ENCODE peak calls at places on chromosomes 3 and 15, in ten cellular contexts. One of them, this sample, is unnamed.

GRCh38 chr3:150022406-150023238 is 51.9 kb upstream of the PFN2 start:
- DNase-seq in mucosa of descending colon: peak
- DNase-seq in NCI-H524: no peak
- DNase-seq in endothelial cell: no peak
- DNase-seq in EH: peak
- DNase-seq in COR-L47: no peak
- DNase-seq in caudate nucleus: no peak
- DNase-seq in activated naive CD8-positive, alpha-beta T cell treated with anti-CD3 and anti-CD28 coated beads, Interleukin-2, amount 10 ng/mL, durations not matched to agents 7 days and 5 days: no peak
- DNase-seq in body of pancreas: no peak
- DNase-seq in GM10248: no peak
- DNase-seq in this sample: no peak

GRCh38 chr3:17431004-17431403 is 311.4 kb downstream of the TBC1D5 start:
- DNase-seq in GM10248: peak
- DNase-seq in activated naive CD8-positive, alpha-beta T cell treated with anti-CD3 and anti-CD28 coated beads, Interleukin-2, amount 10 ng/mL, durations not matched to agents 7 days and 5 days: no peak
- DNase-seq in NCI-H524: no peak
- DNase-seq in endothelial cell: no peak
- DNase-seq in body of pancreas: no peak
- DNase-seq in caudate nucleus: no peak
- DNase-seq in EH: peak
- DNase-seq in COR-L47: no peak
- DNase-seq in mucosa of descending colon: no peak
- DNase-seq in this sample: no peak

GRCh38 chr3:25820372-25820771 is 30.5 kb downstream of the OXSM start:
- DNase-seq in EH: peak
- DNase-seq in NCI-H524: no peak
- DNase-seq in GM10248: no peak
- DNase-seq in body of pancreas: peak
- DNase-seq in COR-L47: no peak
- DNase-seq in mucosa of descending colon: no peak
- DNase-seq in activated naive CD8-positive, alpha-beta T cell treated with anti-CD3 and anti-CD28 coated beads, Interleukin-2, amount 10 ng/mL, durations not matched to agents 7 days and 5 days: no peak
- DNase-seq in caudate nucleus: no peak
- DNase-seq in endothelial cell: no peak
- DNase-seq in this sample: no peak

GRCh38 chr3:64382171-64382570 is 156.9 kb upstream of the PRICKLE2 start:
- DNase-seq in GM10248: no peak
- DNase-seq in body of pancreas: no peak
- DNase-seq in activated naive CD8-positive, alpha-beta T cell treated with anti-CD3 and anti-CD28 coated beads, Interleukin-2, amount 10 ng/mL, durations not matched to agents 7 days and 5 days: no peak
- DNase-seq in caudate nucleus: no peak
- DNase-seq in COR-L47: no peak
- DNase-seq in NCI-H524: no peak
- DNase-seq in EH: peak
- DNase-seq in endothelial cell: no peak
- DNase-seq in mucosa of descending colon: no peak
- DNase-seq in this sample: no peak

GRCh38 chr15:79970921-79971434 is at the start of gene BCL2A1:
- DNase-seq in caudate nucleus: no peak
- DNase-seq in mucosa of descending colon: no peak
- DNase-seq in EH: peak
- DNase-seq in body of pancreas: peak
- DNase-seq in endothelial cell: no peak
- DNase-seq in COR-L47: no peak
- DNase-seq in activated naive CD8-positive, alpha-beta T cell treated with anti-CD3 and anti-CD28 coated beads, Interleukin-2, amount 10 ng/mL, durations not matched to agents 7 days and 5 days: peak
- DNase-seq in NCI-H524: no peak
- DNase-seq in GM10248: peak
- DNase-seq in this sample: peak

GRCh38 chr3:135889417-135889816 is 76.1 kb upstream of the PPP2R3A start:
- DNase-seq in EH: no peak
- DNase-seq in COR-L47: no peak
- DNase-seq in endothelial cell: no peak
- DNase-seq in activated naive CD8-positive, alpha-beta T cell treated with anti-CD3 and anti-CD28 coated beads, Interleukin-2, amount 10 ng/mL, durations not matched to agents 7 days and 5 days: no peak
- DNase-seq in mucosa of descending colon: no peak
- DNase-seq in NCI-H524: no peak
- DNase-seq in GM10248: no peak
- DNase-seq in body of pancreas: no peak
- DNase-seq in caudate nucleus: no peak
- DNase-seq in this sample: no peak

GRCh38 chr3:12175137-12175593 is 16.5 kb upstream of the TIMP4 start:
- DNase-seq in activated naive CD8-positive, alpha-beta T cell treated with anti-CD3 and anti-CD28 coated beads, Interleukin-2, amount 10 ng/mL, durations not matched to agents 7 days and 5 days: no peak
- DNase-seq in body of pancreas: no peak
- DNase-seq in COR-L47: no peak
- DNase-seq in mucosa of descending colon: no peak
- DNase-seq in caudate nucleus: no peak
- DNase-seq in GM10248: no peak
- DNase-seq in NCI-H524: no peak
- DNase-seq in endothelial cell: no peak
- DNase-seq in EH: peak
- DNase-seq in this sample: no peak

GRCh38 chr15:58551764-58552504 is 120.1 kb downstream of the LIPC start:
- DNase-seq in activated naive CD8-positive, alpha-beta T cell treated with anti-CD3 and anti-CD28 coated beads, Interleukin-2, amount 10 ng/mL, durations not matched to agents 7 days and 5 days: no peak
- DNase-seq in COR-L47: no peak
- DNase-seq in body of pancreas: peak
- DNase-seq in EH: peak
- DNase-seq in GM10248: no peak
- DNase-seq in caudate nucleus: no peak
- DNase-seq in mucosa of descending colon: peak
- DNase-seq in endothelial cell: no peak
- DNase-seq in NCI-H524: no peak
- DNase-seq in this sample: peak

GRCh38 chr3:123310186-123310585 is 108.4 kb downstream of the SEC22A start:
- DNase-seq in COR-L47: no peak
- DNase-seq in activated naive CD8-positive, alpha-beta T cell treated with anti-CD3 and anti-CD28 coated beads, Interleukin-2, amount 10 ng/mL, durations not matched to agents 7 days and 5 days: no peak
- DNase-seq in NCI-H524: no peak
- DNase-seq in EH: no peak
- DNase-seq in endothelial cell: no peak
- DNase-seq in body of pancreas: no peak
- DNase-seq in GM10248: no peak
- DNase-seq in caudate nucleus: no peak
- DNase-seq in mucosa of descending colon: no peak
- DNase-seq in this sample: no peak

GRCh38 chr3:197847866-197848401 is 56.9 kb downstream of the LRCH3 start:
- DNase-seq in body of pancreas: no peak
- DNase-seq in caudate nucleus: no peak
- DNase-seq in COR-L47: no peak
- DNase-seq in endothelial cell: no peak
- DNase-seq in activated naive CD8-positive, alpha-beta T cell treated with anti-CD3 and anti-CD28 coated beads, Interleukin-2, amount 10 ng/mL, durations not matched to agents 7 days and 5 days: no peak
- DNase-seq in EH: peak
- DNase-seq in GM10248: peak
- DNase-seq in NCI-H524: no peak
- DNase-seq in mucosa of descending colon: no peak
- DNase-seq in this sample: no peak

GRCh38 chr15:47473857-47474256 is 243.4 kb upstream of the SEMA6D start:
- DNase-seq in activated naive CD8-positive, alpha-beta T cell treated with anti-CD3 and anti-CD28 coated beads, Interleukin-2, amount 10 ng/mL, durations not matched to agents 7 days and 5 days: no peak
- DNase-seq in NCI-H524: no peak
- DNase-seq in mucosa of descending colon: no peak
- DNase-seq in body of pancreas: peak
- DNase-seq in EH: no peak
- DNase-seq in endothelial cell: no peak
- DNase-seq in COR-L47: no peak
- DNase-seq in caudate nucleus: no peak
- DNase-seq in GM10248: no peak
- DNase-seq in this sample: no peak

GRCh38 chr3:119600732-119601131 is 3.0 kb downstream of the PLA1A start:
- DNase-seq in mucosa of descending colon: no peak
- DNase-seq in GM10248: peak
- DNase-seq in endothelial cell: peak
- DNase-seq in COR-L47: no peak
- DNase-seq in NCI-H524: no peak
- DNase-seq in EH: peak
- DNase-seq in activated naive CD8-positive, alpha-beta T cell treated with anti-CD3 and anti-CD28 coated beads, Interleukin-2, amount 10 ng/mL, durations not matched to agents 7 days and 5 days: peak
- DNase-seq in caudate nucleus: no peak
- DNase-seq in body of pancreas: peak
- DNase-seq in this sample: no peak

GRCh38 chr3:13419356-13420050 is 619 bp downstream of the NUP210 start:
- DNase-seq in activated naive CD8-positive, alpha-beta T cell treated with anti-CD3 and anti-CD28 coated beads, Interleukin-2, amount 10 ng/mL, durations not matched to agents 7 days and 5 days: peak
- DNase-seq in GM10248: peak
- DNase-seq in body of pancreas: peak
- DNase-seq in NCI-H524: no peak
- DNase-seq in EH: no peak
- DNase-seq in caudate nucleus: no peak
- DNase-seq in COR-L47: no peak
- DNase-seq in endothelial cell: peak
- DNase-seq in mucosa of descending colon: peak
- DNase-seq in this sample: peak

GRCh38 chr3:116614795-116615362 is 94.7 kb upstream of the TUSC7 start:
- DNase-seq in COR-L47: no peak
- DNase-seq in caudate nucleus: no peak
- DNase-seq in NCI-H524: peak
- DNase-seq in GM10248: peak
- DNase-seq in EH: peak
- DNase-seq in endothelial cell: no peak
- DNase-seq in activated naive CD8-positive, alpha-beta T cell treated with anti-CD3 and anti-CD28 coated beads, Interleukin-2, amount 10 ng/mL, durations not matched to agents 7 days and 5 days: no peak
- DNase-seq in body of pancreas: no peak
- DNase-seq in mucosa of descending colon: no peak
- DNase-seq in this sample: no peak

GRCh38 chr15:51917493-51917892 is 54.1 kb downstream of the LEO1 start:
- DNase-seq in NCI-H524: peak
- DNase-seq in body of pancreas: peak
- DNase-seq in COR-L47: no peak
- DNase-seq in GM10248: no peak
- DNase-seq in activated naive CD8-positive, alpha-beta T cell treated with anti-CD3 and anti-CD28 coated beads, Interleukin-2, amount 10 ng/mL, durations not matched to agents 7 days and 5 days: no peak
- DNase-seq in EH: peak
- DNase-seq in endothelial cell: peak
- DNase-seq in mucosa of descending colon: no peak
- DNase-seq in caudate nucleus: no peak
- DNase-seq in this sample: no peak

GRCh38 chr3:14216257-14217048 is 37.8 kb downstream of the LSM3 start:
- DNase-seq in GM10248: no peak
- DNase-seq in endothelial cell: peak
- DNase-seq in COR-L47: no peak
- DNase-seq in caudate nucleus: no peak
- DNase-seq in mucosa of descending colon: no peak
- DNase-seq in EH: no peak
- DNase-seq in body of pancreas: no peak
- DNase-seq in NCI-H524: no peak
- DNase-seq in activated naive CD8-positive, alpha-beta T cell treated with anti-CD3 and anti-CD28 coated beads, Interleukin-2, amount 10 ng/mL, durations not matched to agents 7 days and 5 days: peak
- DNase-seq in this sample: no peak

GRCh38 chr15:78501857-78502256 is 5.5 kb upstream of the HYKK start:
- DNase-seq in caudate nucleus: no peak
- DNase-seq in NCI-H524: no peak
- DNase-seq in body of pancreas: no peak
- DNase-seq in COR-L47: no peak
- DNase-seq in mucosa of descending colon: no peak
- DNase-seq in EH: no peak
- DNase-seq in endothelial cell: no peak
- DNase-seq in GM10248: no peak
- DNase-seq in activated naive CD8-positive, alpha-beta T cell treated with anti-CD3 and anti-CD28 coated beads, Interleukin-2, amount 10 ng/mL, durations not matched to agents 7 days and 5 days: no peak
- DNase-seq in this sample: no peak

GRCh38 chr3:120652281-120652680 is 29.8 kb downstream of the HGD start:
- DNase-seq in GM10248: no peak
- DNase-seq in endothelial cell: no peak
- DNase-seq in mucosa of descending colon: no peak
- DNase-seq in NCI-H524: peak
- DNase-seq in activated naive CD8-positive, alpha-beta T cell treated with anti-CD3 and anti-CD28 coated beads, Interleukin-2, amount 10 ng/mL, durations not matched to agents 7 days and 5 days: no peak
- DNase-seq in caudate nucleus: no peak
- DNase-seq in body of pancreas: no peak
- DNase-seq in COR-L47: no peak
- DNase-seq in EH: no peak
- DNase-seq in this sample: no peak

GRCh38 chr3:19668163-19668562 is 265.9 kb downstream of the EFHB start:
- DNase-seq in activated naive CD8-positive, alpha-beta T cell treated with anti-CD3 and anti-CD28 coated beads, Interleukin-2, amount 10 ng/mL, durations not matched to agents 7 days and 5 days: no peak
- DNase-seq in GM10248: no peak
- DNase-seq in NCI-H524: no peak
- DNase-seq in EH: no peak
- DNase-seq in COR-L47: no peak
- DNase-seq in endothelial cell: no peak
- DNase-seq in mucosa of descending colon: no peak
- DNase-seq in body of pancreas: no peak
- DNase-seq in caudate nucleus: no peak
- DNase-seq in this sample: no peak

GRCh38 chr3:52428151-52429005 is 16.5 kb downstream of the SEMA3G start:
- DNase-seq in COR-L47: peak
- DNase-seq in NCI-H524: peak
- DNase-seq in caudate nucleus: no peak
- DNase-seq in mucosa of descending colon: no peak
- DNase-seq in activated naive CD8-positive, alpha-beta T cell treated with anti-CD3 and anti-CD28 coated beads, Interleukin-2, amount 10 ng/mL, durations not matched to agents 7 days and 5 days: no peak
- DNase-seq in body of pancreas: peak
- DNase-seq in GM10248: peak
- DNase-seq in EH: peak
- DNase-seq in endothelial cell: peak
- DNase-seq in this sample: peak

GRCh38 chr3:189324538-189325138 is 152.9 kb downstream of the TPRG1 start:
- DNase-seq in mucosa of descending colon: peak
- DNase-seq in activated naive CD8-positive, alpha-beta T cell treated with anti-CD3 and anti-CD28 coated beads, Interleukin-2, amount 10 ng/mL, durations not matched to agents 7 days and 5 days: peak
- DNase-seq in body of pancreas: peak
- DNase-seq in endothelial cell: no peak
- DNase-seq in NCI-H524: no peak
- DNase-seq in EH: peak
- DNase-seq in GM10248: peak
- DNase-seq in COR-L47: peak
- DNase-seq in caudate nucleus: no peak
- DNase-seq in this sample: peak

GRCh38 chr3:29686889-29687592 is 406.2 kb downstream of the RBMS3 start:
- DNase-seq in mucosa of descending colon: no peak
- DNase-seq in EH: peak
- DNase-seq in activated naive CD8-positive, alpha-beta T cell treated with anti-CD3 and anti-CD28 coated beads, Interleukin-2, amount 10 ng/mL, durations not matched to agents 7 days and 5 days: no peak
- DNase-seq in COR-L47: no peak
- DNase-seq in caudate nucleus: no peak
- DNase-seq in endothelial cell: no peak
- DNase-seq in body of pancreas: no peak
- DNase-seq in NCI-H524: no peak
- DNase-seq in GM10248: peak
- DNase-seq in this sample: no peak

GRCh38 chr15:48925714-48926223 is 38.0 kb downstream of the SHC4 start:
- DNase-seq in activated naive CD8-positive, alpha-beta T cell treated with anti-CD3 and anti-CD28 coated beads, Interleukin-2, amount 10 ng/mL, durations not matched to agents 7 days and 5 days: no peak
- DNase-seq in endothelial cell: no peak
- DNase-seq in GM10248: no peak
- DNase-seq in COR-L47: no peak
- DNase-seq in EH: peak
- DNase-seq in mucosa of descending colon: no peak
- DNase-seq in NCI-H524: no peak
- DNase-seq in caudate nucleus: no peak
- DNase-seq in body of pancreas: no peak
- DNase-seq in this sample: no peak

This sample was measured in Peyer's patch.